ENCODE peak calls at places on chromosomes 3 and 15, in four cellular contexts. Q is lung; R is naive B cell; E is stimulated activated CD4-positive, alpha-beta T cell treated with anti-CD3 and anti-CD28 coated beads, TNF-alpha, amount 100 ng/mL, for 24 hours. C is an unnamed sample.

GRCh38 chr3:3110299-3110630 is at the start of gene IL5RA:
- DNase-seq in Q (no peak), R (no peak), E (no peak), C (no peak)

GRCh38 chr3:163916596-163917560 is 1161.4 kb downstream of the SI start:
- DNase-seq in Q (no peak), R (no peak), E (no peak), C (no peak)

GRCh38 chr3:150063237-150063636 is 92.5 kb upstream of the PFN2 start:
- DNase-seq in Q (no peak), R (no peak), E (no peak), C (no peak)

GRCh38 chr3:87035339-87035738 is 44.4 kb upstream of the VGLL3 start:
- DNase-seq in Q (no peak), R (no peak), E (no peak), C (no peak)

GRCh38 chr3:8660271-8660731 is 15.7 kb upstream of the SSUH2 start:
- DNase-seq in Q (no peak), R (no peak), E (no peak), C (no peak)

GRCh38 chr15:85800460-85801123 is 5.9 kb upstream of the KLHL25 start:
- DNase-seq in Q (peak), R (peak), E (no peak), C (no peak)

GRCh38 chr3:48561045-48561736 is 2.4 kb downstream of the UCN2 start:
- DNase-seq in Q (no peak), R (no peak), E (no peak), C (no peak)

GRCh38 chr15:100330629-100331215 is 11.1 kb downstream of the ADAMTS17 start:
- DNase-seq in Q (no peak), R (no peak), E (no peak), C (no peak)

GRCh38 chr3:2156244-2156847 is 57.7 kb downstream of the CNTN4 start:
- DNase-seq in Q (no peak), R (no peak), E (no peak), C (no peak)

GRCh38 chr3:121995190-121996137 is 26.6 kb downstream of the ILDR1 start:
- DNase-seq in Q (peak), R (peak), E (no peak), C (no peak)

GRCh38 chr15:100058458-100058857 is 283.3 kb downstream of the ADAMTS17 start:
- DNase-seq in Q (no peak), R (no peak), E (no peak), C (no peak)

GRCh38 chr15:73694419-73694818 is 10.2 kb downstream of the CD276 start:
- DNase-seq in Q (no peak), R (no peak), E (no peak), C (no peak)

GRCh38 chr3:155007729-155008128 is 72.4 kb upstream of the MME start:
- DNase-seq in Q (no peak), R (no peak), E (no peak), C (no peak)

GRCh38 chr3:46019707-46020106 is 7.6 kb downstream of the XCR1 start:
- DNase-seq in Q (no peak), R (no peak), E (no peak), C (no peak)

C was measured in GM18507.